ENCODE peak calls at places on chromosomes 16 and 17, in ten cellular contexts. D is AG04449, X is HFF-Myc, B is GM23338, Z is OCI-LY7, M is brain microvascular endothelial cell, F is left ventricle myocardium inferior, P is WERI-Rb-1, S is Peyer's patch, U is epithelial cell of esophagus. R is an unnamed sample.

GRCh38 chr17:17044846-17045561 is 2.7 kb downstream of the MPRIP start:
- DNase-seq in D (no peak), X (no peak), B (peak), Z (peak), M (peak), F (no peak), P (peak), S (peak), U (peak), R (peak)

GRCh38 chr17:3961564-3962047 is 2.6 kb downstream of the ATP2A3 start:
- DNase-seq in D (no peak), X (no peak), B (no peak), Z (peak), M (no peak), F (no peak), P (no peak), S (peak), U (no peak), R (peak)

GRCh38 chr17:16345565-16345964 is 7.7 kb downstream of the CENPV start:
- DNase-seq in D (no peak), X (no peak), B (no peak), Z (no peak), M (no peak), F (no peak), P (no peak), S (no peak), U (no peak), R (no peak)

GRCh38 chr17:83193336-83194188 is 114.2 kb downstream of the METRNL start:
- DNase-seq in D (no peak), X (no peak), B (no peak), Z (peak), M (no peak), F (peak), P (no peak), S (peak), U (no peak), R (no peak)

GRCh38 chr16:23482778-23483177 is 27.5 kb downstream of the GGA2 start:
- DNase-seq in D (no peak), X (no peak), B (no peak), Z (no peak), M (no peak), F (no peak), P (no peak), S (no peak), U (no peak), R (no peak)

GRCh38 chr17:44354582-44355309 is 8.9 kb downstream of the FAM171A2 start:
- DNase-seq in D (no peak), X (no peak), B (peak), Z (peak), M (no peak), F (peak), P (peak), S (peak), U (no peak), R (peak)

GRCh38 chr17:78421084-78421533 is 42.7 kb downstream of the PGS1 start:
- DNase-seq in D (no peak), X (no peak), B (no peak), Z (no peak), M (no peak), F (no peak), P (no peak), S (no peak), U (no peak), R (no peak)

GRCh38 chr16:56357765-56358322 is 67.5 kb downstream of the AMFR start:
- DNase-seq in D (no peak), X (no peak), B (peak), Z (no peak), M (no peak), F (peak), P (no peak), S (peak), U (no peak), R (peak)

GRCh38 chr17:13230350-13230900 is 212.6 kb upstream of the ELAC2 start:
- DNase-seq in D (no peak), X (no peak), B (no peak), Z (no peak), M (no peak), F (no peak), P (no peak), S (no peak), U (no peak), R (no peak)

GRCh38 chr17:45103269-45103795 is 29.0 kb downstream of the PLCD3 start:
- DNase-seq in D (no peak), X (no peak), B (no peak), Z (no peak), M (no peak), F (peak), P (peak), S (no peak), U (no peak), R (no peak)

DNA sequence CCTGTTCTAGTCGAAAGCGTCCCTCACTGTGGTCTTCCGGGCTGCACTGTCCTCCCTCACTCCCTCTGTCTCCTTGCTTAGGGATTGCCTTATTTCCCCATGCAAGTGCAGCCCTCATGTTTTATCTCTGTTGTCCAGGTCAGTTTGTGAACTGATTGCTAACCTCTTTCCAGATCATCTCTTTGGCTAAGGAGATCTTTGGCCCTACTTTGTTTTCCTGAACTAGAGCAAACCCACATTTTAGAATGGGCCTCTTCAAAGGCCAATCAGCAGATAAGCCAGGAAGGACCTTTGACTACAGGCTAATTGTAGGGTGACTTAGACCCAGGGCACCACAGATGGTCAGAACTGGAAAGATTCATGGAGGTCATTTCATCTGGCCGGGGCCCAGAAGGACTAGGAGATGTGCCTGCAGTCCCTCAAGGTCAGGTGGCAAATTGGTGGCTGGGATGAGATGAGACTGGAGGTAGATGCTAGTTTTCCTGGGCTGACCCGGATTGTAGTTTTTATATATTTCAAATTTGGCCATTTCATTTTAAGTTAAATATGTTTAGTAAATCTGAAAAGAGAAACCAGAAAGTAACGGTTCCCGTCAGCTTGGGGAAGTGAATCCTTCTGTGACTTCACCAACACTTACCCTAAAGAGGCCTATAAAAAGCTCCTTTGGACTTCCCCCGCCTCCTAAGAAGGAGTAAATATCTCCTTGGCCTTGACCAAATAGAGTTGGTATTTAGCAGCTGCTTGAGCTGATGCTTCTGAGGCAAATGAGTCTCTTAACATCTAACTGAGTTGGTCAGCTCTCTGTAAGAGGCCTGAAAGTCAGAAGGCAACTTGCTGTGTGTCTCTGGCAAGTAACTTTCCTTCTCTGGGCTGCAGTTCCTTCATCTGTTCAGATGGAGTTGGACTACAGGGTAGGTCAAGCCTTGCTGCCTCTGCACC is 6.3 kb upstream of the SLC25A19 start:
- DNase-seq in D (no peak), X (no peak), B (no peak), Z (peak), M (no peak), F (no peak), P (no peak), S (peak), U (no peak), R (peak)
- H3K4me3 ChIP-seq in D (no peak), X (no peak), B (no peak), Z (peak), M (no peak), F (no peak), P (no peak), S (peak), U (no peak), R (peak)

GRCh38 chr16:73047536-73048291 is at the start of gene ZFHX3:
- DNase-seq in D (no peak), X (no peak), B (peak), Z (peak), M (no peak), F (peak), P (peak), S (peak), U (peak), R (peak)
- TF ChIP-seq CTCF in D (no peak), X (no peak), B (peak), Z (no peak), M (no peak), F (peak), P (no peak), S (no peak), U (no peak), R (peak)

DNA sequence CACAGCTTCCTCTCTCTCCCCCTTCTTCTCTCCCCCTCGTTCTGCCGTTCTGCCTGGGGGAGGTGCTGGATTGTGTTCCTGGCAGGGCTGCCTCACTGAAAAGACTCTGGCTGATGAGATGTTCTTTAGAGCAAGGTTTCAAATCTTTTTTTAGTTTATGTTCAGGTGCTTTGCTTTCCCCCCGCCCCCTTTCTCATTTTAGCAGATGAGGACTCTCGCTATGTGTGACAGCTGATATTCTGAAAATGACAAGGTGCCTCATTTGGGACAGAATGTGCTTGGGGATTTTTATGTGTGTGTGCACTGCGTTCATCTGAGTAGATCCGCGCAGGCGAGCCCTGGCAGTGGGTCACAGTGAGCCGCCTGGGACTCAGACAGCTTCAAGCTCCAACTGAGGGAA is 205.9 kb downstream of the HS3ST4 start:
- DNase-seq in D (no peak), X (no peak), B (no peak), Z (no peak), M (no peak), F (no peak), P (no peak), S (no peak), U (no peak), R (peak)
- H3K4me3 ChIP-seq in D (no peak), X (no peak), B (no peak), Z (no peak), M (no peak), F (no peak), P (no peak), S (no peak), U (no peak), R (no peak)

DNA sequence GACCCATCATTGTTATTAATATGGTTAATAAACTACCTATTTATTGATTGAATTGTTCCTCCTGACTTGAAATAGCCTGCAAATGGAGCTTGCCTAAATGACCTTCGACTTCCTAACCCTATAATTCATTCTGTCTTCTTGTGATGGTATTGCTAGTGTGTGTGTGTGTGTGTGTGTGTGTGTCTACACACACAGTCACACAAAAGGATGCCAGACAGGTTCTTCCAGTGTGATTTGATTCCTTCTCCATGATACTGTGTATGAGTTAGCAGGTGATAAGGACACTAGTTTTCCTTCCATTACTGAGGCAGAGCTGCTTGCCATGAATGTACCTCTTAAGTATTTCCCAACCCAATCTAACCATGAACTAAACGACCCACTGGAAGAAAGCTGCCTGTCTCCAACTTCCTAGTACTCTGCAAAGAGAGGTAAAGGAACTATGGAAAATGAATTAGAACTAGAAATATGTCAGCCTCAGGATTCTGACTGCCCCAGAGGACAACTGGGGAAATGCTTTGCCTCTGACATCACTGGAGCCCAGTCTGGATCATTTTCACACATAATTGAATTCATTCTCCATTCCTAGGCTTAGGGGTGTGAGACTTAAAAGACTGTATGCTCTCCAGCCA is 3.5 kb upstream of the CDC6 start:
- DNase-seq in D (peak), X (no peak), B (no peak), Z (no peak), M (peak), F (no peak), P (no peak), S (peak), U (peak), R (no peak)
- TF ChIP-seq CTCF in D (peak), X (peak), B (no peak), Z (peak), M (peak), F (peak), P (peak), S (peak), U (peak), R (no peak)

DNA sequence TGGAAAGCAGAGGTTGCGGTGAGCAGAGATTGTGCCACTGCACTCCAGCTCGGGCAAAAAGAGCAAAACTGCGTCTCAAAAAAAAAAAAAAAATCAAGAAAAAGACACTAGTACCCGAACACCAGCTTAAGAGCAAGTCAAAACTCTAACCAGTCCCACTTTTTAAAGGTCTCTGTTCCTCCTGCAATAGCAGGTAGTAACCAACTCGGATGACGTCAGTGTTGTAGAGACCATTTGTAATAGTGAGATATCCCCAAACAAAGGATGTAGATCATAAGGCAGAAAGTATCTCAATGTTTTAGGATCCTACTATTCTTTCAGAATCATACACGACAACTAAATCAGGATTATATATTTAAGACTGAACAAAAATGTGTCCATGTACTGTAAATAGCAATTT is 2.4 kb downstream of the JPT1 start:
- DNase-seq in D (no peak), X (no peak), B (peak), Z (peak), M (no peak), F (no peak), P (no peak), S (no peak), U (peak), R (no peak)
- H3K4me3 ChIP-seq in D (no peak), X (peak), B (peak), Z (peak), M (no peak), F (no peak), P (no peak), S (no peak), U (peak), R (peak)

DNA sequence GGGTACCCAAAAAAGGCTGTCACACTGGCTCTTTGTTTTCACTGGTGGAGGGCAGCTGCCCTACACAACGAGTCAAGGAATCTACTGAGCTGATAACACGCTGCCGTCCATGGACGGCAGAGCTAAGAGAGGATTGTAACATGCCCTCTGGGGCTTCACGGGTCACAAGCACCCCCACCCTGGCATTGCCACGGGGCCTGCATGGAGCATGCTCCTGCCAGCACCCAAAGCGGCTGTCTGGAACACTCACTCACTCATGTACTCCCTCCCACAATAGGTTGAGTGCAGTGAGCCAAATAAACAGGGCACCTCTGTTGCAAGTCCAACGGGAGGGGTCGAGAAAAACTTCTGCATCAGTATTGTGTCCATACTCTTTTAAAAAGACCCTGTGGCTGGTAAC is 181.6 kb downstream of the MAP2K6 start:
- DNase-seq in D (no peak), X (no peak), B (no peak), Z (no peak), M (no peak), F (no peak), P (no peak), S (no peak), U (no peak), R (no peak)
- TF ChIP-seq CTCF in D (no peak), X (no peak), B (no peak), Z (no peak), M (no peak), F (no peak), P (no peak), S (no peak), U (no peak), R (no peak)

GRCh38 chr16:1341495-1342388 is 8.3 kb downstream of the BAIAP3 start:
- DNase-seq in D (no peak), X (no peak), B (no peak), Z (no peak), M (no peak), F (no peak), P (no peak), S (peak), U (no peak), R (no peak)

GRCh38 chr16:1342526-1343427 is 8.9 kb downstream of the TSR3 start:
- DNase-seq in D (no peak), X (peak), B (peak), Z (peak), M (peak), F (peak), P (peak), S (peak), U (peak), R (peak)

GRCh38 chr16:1344499-1344898 is 7.2 kb downstream of the TSR3 start:
- DNase-seq in D (no peak), X (no peak), B (no peak), Z (no peak), M (no peak), F (no peak), P (no peak), S (no peak), U (no peak), R (no peak)

GRCh38 chr16:1345087-1345486 is 6.6 kb downstream of the TSR3 start:
- DNase-seq in D (no peak), X (no peak), B (no peak), Z (no peak), M (no peak), F (no peak), P (no peak), S (no peak), U (no peak), R (no peak)

GRCh38 chr16:1343428-1344242 is 8.0 kb downstream of the TSR3 start:
- DNase-seq in D (no peak), X (no peak), B (no peak), Z (no peak), M (no peak), F (no peak), P (no peak), S (peak), U (no peak), R (no peak)
- H3K4me3 ChIP-seq in D (peak), X (no peak), B (peak), Z (no peak), M (no peak), F (peak), P (no peak), S (peak), U (peak), R (no peak)

DNA sequence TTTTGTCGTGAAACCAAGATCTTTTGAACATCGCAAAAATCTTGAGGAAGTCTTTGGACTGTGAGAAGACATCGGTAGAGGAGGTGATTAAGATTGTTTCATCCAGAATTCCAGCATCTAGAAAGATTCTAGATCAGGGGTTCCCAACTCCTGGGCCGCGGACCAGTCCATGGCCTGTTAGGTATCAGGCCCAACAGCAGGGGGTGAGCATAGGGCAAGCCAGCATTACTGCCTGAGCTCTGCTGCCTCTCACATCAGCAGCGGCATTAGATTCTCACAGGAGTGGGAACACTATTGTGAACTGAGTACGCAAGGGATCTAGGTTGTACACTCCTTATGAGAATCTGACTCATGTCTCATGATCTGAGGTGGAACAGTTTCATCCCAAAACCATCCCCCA is 600.6 kb upstream of the CDH11 start:
- DNase-seq in D (no peak), X (no peak), B (peak), Z (no peak), M (no peak), F (no peak), P (no peak), S (no peak), U (no peak), R (no peak)
- TF ChIP-seq CTCF in D (no peak), X (no peak), B (peak), Z (no peak), M (no peak), F (no peak), P (peak), S (no peak), U (no peak), R (no peak)

R was measured in GM12865.